ENCODE peak calls at places on chromosomes 2 and 18, in seven cellular contexts. K is neuronal stem cell; P is right atrium auricular region; Q is Karpas-422; N is pancreas; O is stomach; I is CD8-positive, alpha-beta memory T cell. W is an unnamed sample.

GRCh38 chr2:68709421-68709911 is 25.1 kb upstream of the ARHGAP25 start:
- DNase-seq in K (peak; percentile 38), P (no peak), Q (peak; percentile 89), N (no peak), O (no peak), I (no peak), W (no peak)

GRCh38 chr2:157302492-157303099 is 23.0 kb downstream of the ERMN start:
- DNase-seq in K (peak; percentile 41), P (no peak), Q (peak; percentile 80), N (peak; percentile 8), O (no peak), I (peak; percentile 14), W (no peak)

GRCh38 chr2:3001595-3002184 is 375.9 kb downstream of the EIPR1 start:
- DNase-seq in K (no peak), P (no peak), Q (no peak), N (peak; percentile 28), O (no peak), I (no peak), W (no peak)

GRCh38 chr2:155054712-155055111 is 356.2 kb downstream of the KCNJ3 start:
- DNase-seq in K (no peak), P (no peak), Q (no peak), N (no peak), O (no peak), I (no peak), W (no peak)

GRCh38 chr2:45821558-45822271 is 170.2 kb downstream of the PRKCE start:
- DNase-seq in K (no peak), P (no peak), Q (no peak), N (peak; percentile 88), O (peak; percentile 89), I (no peak), W (peak; percentile 81)

GRCh38 chr2:176085861-176086771 is 2.4 kb upstream of the EVX2 start:
- DNase-seq in K (no peak), P (no peak), Q (peak; percentile 67), N (no peak), O (peak; percentile 32), I (no peak), W (peak; percentile 66)

GRCh38 chr2:217801115-217801531 is 201.7 kb downstream of the TNS1 start:
- DNase-seq in K (no peak), P (peak; percentile 58), Q (no peak), N (peak; percentile 1), O (no peak), I (no peak), W (peak; percentile 17)

GRCh38 chr18:77803024-77803423 is 553.4 kb downstream of the GALR1 start:
- DNase-seq in K (no peak), P (no peak), Q (no peak), N (no peak), O (no peak), I (no peak), W (no peak)

GRCh38 chr2:236168110-236169067 is at the start of gene GBX2:
- DNase-seq in K (peak; percentile 82), P (no peak), Q (no peak), N (no peak), O (no peak), I (no peak), W (no peak)

GRCh38 chr18:46156838-46157237 is 52.7 kb downstream of the HAUS1 start:
- DNase-seq in K (no peak), P (no peak), Q (no peak), N (no peak), O (no peak), I (no peak), W (no peak)

GRCh38 chr2:27860111-27860510 is 30.1 kb downstream of the RBKS start:
- DNase-seq in K (no peak), P (no peak), Q (no peak), N (no peak), O (no peak), I (no peak), W (no peak)

GRCh38 chr2:233288663-233289062 is 19.0 kb upstream of the SAG start:
- DNase-seq in K (no peak), P (no peak), Q (no peak), N (no peak), O (no peak), I (no peak), W (no peak)

GRCh38 chr2:11807156-11808015 is 61.0 kb downstream of the LPIN1 start:
- DNase-seq in K (no peak), P (peak; percentile 26), Q (no peak), N (no peak), O (no peak), I (no peak), W (no peak)

GRCh38 chr2:145006957-145007672 is 487.2 kb upstream of the ZEB2 start:
- DNase-seq in K (no peak), P (peak; percentile 83), Q (no peak), N (no peak), O (no peak), I (no peak), W (peak; percentile 79)

GRCh38 chr2:233037078-233037477 is 4.6 kb downstream of the NEU2 start:
- DNase-seq in K (no peak), P (no peak), Q (no peak), N (no peak), O (no peak), I (no peak), W (no peak)

GRCh38 chr2:228919808-228920207 is 351.3 kb downstream of the PID1 start:
- DNase-seq in K (no peak), P (no peak), Q (no peak), N (no peak), O (no peak), I (no peak), W (no peak)

GRCh38 chr2:69305712-69306611 is 81.1 kb downstream of the GFPT1 start:
- DNase-seq in K (no peak), P (no peak), Q (no peak), N (no peak), O (no peak), I (no peak), W (peak; percentile 64)

GRCh38 chr2:234292205-234292954 is 204.5 kb downstream of the ARL4C start:
- DNase-seq in K (no peak), P (no peak), Q (no peak), N (no peak), O (no peak), I (peak; percentile 66), W (no peak)

GRCh38 chr2:75959724-75960123 is 249.0 kb upstream of the GCFC2 start:
- DNase-seq in K (no peak), P (no peak), Q (no peak), N (no peak), O (no peak), I (no peak), W (no peak)

GRCh38 chr2:190431907-190432306 is 23.8 kb downstream of the MFSD6 start:
- DNase-seq in K (no peak), P (no peak), Q (no peak), N (no peak), O (no peak), I (no peak), W (no peak)

GRCh38 chr2:166665991-166666940 is 172.2 kb upstream of the SCN7A start:
- DNase-seq in K (no peak), P (no peak), Q (no peak), N (no peak), O (no peak), I (no peak), W (no peak)

GRCh38 chr18:54202851-54203250 is 21.6 kb downstream of the MBD2 start:
- DNase-seq in K (no peak), P (no peak), Q (no peak), N (no peak), O (no peak), I (no peak), W (no peak)

GRCh38 chr2:225995788-225996476 is 596.4 kb downstream of the NYAP2 start:
- DNase-seq in K (no peak), P (no peak), Q (no peak), N (no peak), O (no peak), I (no peak), W (no peak)

GRCh38 chr2:64998658-64999061 is 9.5 kb downstream of the SLC1A4 start:
- DNase-seq in K (no peak), P (no peak), Q (no peak), N (no peak), O (no peak), I (no peak), W (no peak)

GRCh38 chr2:22944141-22944540 is 440.8 kb upstream of the KLHL29 start:
- DNase-seq in K (no peak), P (no peak), Q (no peak), N (no peak), O (no peak), I (no peak), W (no peak)

GRCh38 chr2:176079285-176079830 is 4.4 kb downstream of the EVX2 start:
- DNase-seq in K (no peak), P (no peak), Q (no peak), N (no peak), O (no peak), I (no peak), W (no peak)

GRCh38 chr2:56047136-56047535 is 123.6 kb upstream of the EFEMP1 start:
- DNase-seq in K (no peak), P (no peak), Q (no peak), N (no peak), O (no peak), I (no peak), W (no peak)

DNA sequence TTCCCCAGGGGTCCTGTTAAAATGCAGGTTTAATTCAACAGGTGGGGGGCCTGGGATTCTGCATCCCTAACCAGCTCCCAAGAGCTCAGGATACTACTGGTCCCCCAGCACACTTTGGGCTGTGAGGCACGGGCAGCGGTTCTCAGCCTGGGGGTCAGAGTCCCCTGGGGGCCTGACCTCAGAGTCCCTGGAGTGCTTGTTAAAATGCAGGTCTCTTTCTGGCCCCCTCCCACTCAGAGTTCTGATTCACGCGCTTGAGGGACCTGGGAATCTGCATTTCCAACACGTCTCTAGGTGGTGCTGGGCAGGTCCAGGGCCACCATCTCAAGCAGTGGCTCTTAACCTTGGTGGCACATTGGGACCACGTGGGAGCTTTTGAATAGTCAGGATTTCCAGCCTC is 2.8 kb upstream of the OTOS start:
- DNase-seq in K (no peak), P (no peak), Q (peak; percentile 43), N (no peak), O (no peak), I (no peak), W (no peak)
- H3K27me3 ChIP-seq in K (peaks cover 20% of the 10 kb centered on the region), P (no peaks in the 10 kb centered on the region), Q (no peaks in the 10 kb centered on the region), N (no peaks in the 10 kb centered on the region), O (peaks cover 31% of the 10 kb centered on the region), I (no peaks in the 10 kb centered on the region), W (peaks cover 46% of the 10 kb centered on the region)

GRCh38 chr2:43107679-43108078 is 118.7 kb downstream of the ZFP36L2 start:
- DNase-seq in K (no peak), P (no peak), Q (no peak), N (no peak), O (no peak), I (no peak), W (peak; percentile 60)
- H3K4me1 ChIP-seq in K (peaks cover 38% of the 10 kb centered on the region), P (no peaks in the 10 kb centered on the region), Q (no peaks in the 10 kb centered on the region), N (no peaks in the 10 kb centered on the region), O (peaks cover 18% of the 10 kb centered on the region), I (no peaks in the 10 kb centered on the region), W (no peaks in the 10 kb centered on the region)

GRCh38 chr2:92072461-92073035 is 2798.7 kb upstream of the TEKT4 start:
- DNase-seq in K (no peak), P (no peak), Q (no peak), N (no peak), O (peak; percentile 23), I (no peak), W (no peak)
- H3K4me3 ChIP-seq in K (no peak overlapping the region), P (no peak overlapping the region), Q (no peak overlapping the region), N (no peak overlapping the region), O (no peak overlapping the region), I (no peak overlapping the region), W (no peak overlapping the region)

GRCh38 chr2:19116918-19117317 is 241.5 kb downstream of the OSR1 start:
- DNase-seq in K (no peak), P (no peak), Q (peak; percentile 44), N (no peak), O (no peak), I (no peak), W (no peak)
- H3K27me3 ChIP-seq in K (no peaks in the 10 kb centered on the region), P (no peaks in the 10 kb centered on the region), Q (no peaks in the 10 kb centered on the region), N (no peaks in the 10 kb centered on the region), O (no peaks in the 10 kb centered on the region), I (no peaks in the 10 kb centered on the region), W (no peaks in the 10 kb centered on the region)

GRCh38 chr2:73238149-73238548 is 4.0 kb downstream of the CCT7 start:
- DNase-seq in K (no peak), P (no peak), Q (no peak), N (no peak), O (no peak), I (no peak), W (no peak)
- H3K4me1 ChIP-seq in K (peaks cover 10% of the 10 kb centered on the region), P (no peaks in the 10 kb centered on the region), Q (peaks cover 35% of the 10 kb centered on the region), N (peaks cover 8% of the 10 kb centered on the region), O (peaks cover 29% of the 10 kb centered on the region), I (peaks cover 25% of the 10 kb centered on the region), W (peaks cover 42% of the 10 kb centered on the region)